ENCODE peak calls at places on chromosomes 2 and 18, in eight cellular contexts. P, X, S, Q, A, H, L and D are unnamed samples.

GRCh38 chr2:190405069-190405468 is 3.1 kb upstream of the MFSD6 start:
- DNase-seq in A (no peak), X (no peak), L (no peak), P (no peak), H (no peak), Q (no peak), S (no peak), D (no peak)

GRCh38 chr2:33058716-33059451 is 112.1 kb downstream of the LTBP1 start:
- DNase-seq in L (no peak), A (no peak), P (no peak), Q (no peak), S (no peak), X (no peak), H (no peak), D (no peak)

GRCh38 chr2:18297536-18298058 is 262.9 kb downstream of the RDH14 start:
- DNase-seq in L (no peak), Q (no peak), A (no peak), H (no peak), S (no peak), P (no peak), X (no peak), D (no peak)

GRCh38 chr2:20626698-20627471 is 24.0 kb downstream of the HS1BP3 start:
- DNase-seq in H (no peak), A (peak; percentile 12), X (peak; percentile 19), L (no peak), P (peak; percentile 28), Q (no peak), S (no peak), D (no peak)

GRCh38 chr2:75954761-75955160 is 244.0 kb upstream of the GCFC2 start:
- DNase-seq in L (no peak), Q (no peak), S (no peak), X (no peak), A (no peak), H (no peak), P (no peak), D (no peak)

GRCh38 chr2:26020214-26020613 is 13.7 kb upstream of the RAB10 start:
- DNase-seq in L (no peak), P (no peak), Q (no peak), S (no peak), X (no peak), A (no peak), H (no peak), D (no peak)

GRCh38 chr2:23385748-23386421 is 906 bp downstream of the KLHL29 start:
- DNase-seq in P (no peak), Q (no peak), L (no peak), H (peak; percentile 31), S (no peak), X (peak; percentile 39), A (peak; percentile 35), D (no peak)

GRCh38 chr2:12619975-12620374 is 96.8 kb upstream of the TRIB2 start:
- DNase-seq in A (peak; percentile 66), L (peak; percentile 93), X (no peak), Q (no peak), S (no peak), P (no peak), H (no peak), D (no peak)

GRCh38 chr18:59988098-59988706 is 88.4 kb downstream of the PMAIP1 start:
- DNase-seq in H (peak; percentile 19), Q (peak; percentile 50), A (peak; percentile 42), L (peak; percentile 17), X (peak; percentile 33), S (no peak), P (no peak), D (peak; percentile 46)

GRCh38 chr2:75146221-75146902 is 53.0 kb downstream of the TACR1 start:
- DNase-seq in H (no peak), S (no peak), A (no peak), L (no peak), P (no peak), Q (no peak), X (no peak), D (no peak)

GRCh38 chr2:207624170-207625013 is 802 bp downstream of the METTL21A start:
- DNase-seq in H (peak; percentile 51), P (peak; percentile 83), L (peak; percentile 67), A (peak; percentile 78), Q (peak; percentile 77), X (peak; percentile 64), S (peak; percentile 55), D (peak; percentile 58)

GRCh38 chr2:109386004-109386695 is 227.6 kb downstream of the SEPTIN10 start:
- DNase-seq in L (no peak), S (no peak), H (no peak), P (no peak), A (no peak), X (no peak), Q (no peak), D (no peak)

GRCh38 chr2:74747411-74748080 is 86.4 kb upstream of the HK2 start:
- DNase-seq in X (peak; percentile 38), A (peak; percentile 72), L (peak; percentile 20), H (no peak), P (no peak), Q (no peak), S (no peak), D (no peak)

DNA sequence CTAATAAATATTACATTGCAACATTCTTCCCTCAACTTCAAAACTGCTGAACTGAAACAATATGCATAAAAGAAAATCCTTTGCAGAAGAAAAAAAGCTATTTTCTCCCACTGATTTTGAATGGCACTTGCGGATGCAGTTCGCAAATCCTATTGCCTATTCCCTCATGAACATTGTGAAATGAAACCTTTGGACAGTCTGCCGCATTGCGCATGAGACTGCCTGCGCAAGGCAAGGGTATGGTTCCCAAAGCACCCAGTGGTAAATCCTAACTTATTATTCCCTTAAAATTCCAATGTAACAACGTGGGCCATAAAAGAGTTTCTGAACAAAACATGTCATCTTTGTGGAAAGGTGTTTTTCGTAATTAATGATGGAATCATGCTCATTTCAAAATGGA is 8.4 kb downstream of the HOXD8 start:
- DNase-seq in X (no peak), Q (no peak), L (no peak), P (no peak), A (no peak), H (peak; percentile 36), S (no peak), D (no peak)
- H3K4me3 ChIP-seq in X (peak overlapping the region; percentile 64), Q (no peak overlapping the region), L (no peak overlapping the region), P (no peak overlapping the region), A (no peak overlapping the region), H (peak overlapping the region; percentile 72), S (peak overlapping the region; percentile 71), D (no peak overlapping the region)

DNA sequence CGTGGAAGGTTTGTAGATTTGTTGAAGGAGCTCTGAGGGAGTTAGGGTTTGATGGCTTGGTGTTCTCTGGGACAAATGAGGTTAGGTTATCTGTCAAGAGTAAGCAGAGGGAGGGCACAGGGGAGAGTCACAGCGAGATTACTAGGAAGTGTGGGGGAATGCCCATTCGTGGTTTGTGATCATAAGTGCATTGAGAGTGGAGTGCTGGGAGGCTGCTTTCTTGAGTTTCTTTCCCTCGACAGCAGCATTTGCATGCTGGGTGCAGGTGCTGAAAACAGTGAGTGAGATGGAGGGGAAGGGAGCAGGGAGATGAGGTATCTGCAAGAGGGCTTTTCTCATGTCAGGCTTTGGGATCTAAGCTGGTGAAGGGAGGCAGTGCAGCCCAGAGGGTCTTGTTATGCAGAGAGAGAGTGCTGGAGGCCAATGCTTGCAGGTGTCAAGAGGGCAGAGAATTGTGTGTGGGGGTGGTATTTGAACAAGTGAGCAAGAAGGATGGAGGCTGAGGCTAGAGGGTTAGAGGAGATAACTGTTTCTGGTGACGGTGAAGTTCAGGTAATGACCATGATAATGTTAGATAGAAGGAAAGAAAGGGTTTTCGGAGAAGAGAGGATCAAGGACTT is 8.8 kb downstream of the RALB start:
- DNase-seq in H (no peak), Q (no peak), P (no peak), S (no peak), L (no peak), X (no peak), A (no peak), D (no peak)
- H3K27ac ChIP-seq in H (no peak overlapping the region), Q (no peak overlapping the region), P (no peak overlapping the region), S (no peak overlapping the region), L (no peak overlapping the region), X (no peak overlapping the region), A (no peak overlapping the region), D (no peak overlapping the region)

GRCh38 chr18:63785031-63785430 is 9.8 kb downstream of the SERPINB7 start:
- DNase-seq in H (no peak), Q (no peak), X (no peak), P (no peak), L (no peak), A (no peak), S (no peak), D (no peak)

GRCh38 chr18:63779386-63779785 is 4.2 kb downstream of the SERPINB7 start:
- DNase-seq in A (no peak), L (no peak), H (no peak), X (no peak), Q (no peak), P (no peak), S (no peak), D (no peak)

GRCh38 chr18:63787673-63788072 is 12.5 kb downstream of the SERPINB7 start:
- DNase-seq in P (no peak), H (no peak), S (no peak), X (no peak), L (no peak), A (no peak), Q (no peak), D (no peak)

GRCh38 chr18:63788447-63789096 is 13.4 kb downstream of the SERPINB7 start:
- DNase-seq in H (no peak), L (peak; percentile 92), P (no peak), A (no peak), S (no peak), Q (peak; percentile 27), X (no peak), D (no peak)

GRCh38 chr18:63783394-63783793 is 8.2 kb downstream of the SERPINB7 start:
- DNase-seq in S (no peak), X (no peak), L (no peak), Q (no peak), P (no peak), H (no peak), A (no peak), D (no peak)
- TF ChIP-seq CTCF in S (no peak), X (no peak), L (no peak), Q (no peak), P (no peak), H (no peak), A (no peak), D (no peak)

GRCh38 chr2:234949762-234950434 is 1.9 kb upstream of the SH3BP4 start:
- DNase-seq in P (no peak), H (no peak), Q (no peak), S (no peak), X (no peak), A (no peak), L (peak; percentile 99), D (no peak)

GRCh38 chr2:234950730-234951385 is 959 bp upstream of the SH3BP4 start:
- DNase-seq in X (peak; percentile 45), S (no peak), H (no peak), Q (no peak), P (no peak), L (peak; percentile 58), A (no peak), D (no peak)

GRCh38 chr2:234952270-234953115 is 676 bp downstream of the SH3BP4 start:
- DNase-seq in A (peak; percentile 48), X (peak; percentile 48), P (peak; percentile 51), H (no peak), L (no peak), Q (peak; percentile 53), S (peak; percentile 53), D (no peak)

GRCh38 chr2:234951386-234952269 is at the start of gene SH3BP4:
- DNase-seq in Q (peak; percentile 88), P (peak; percentile 88), X (peak; percentile 87), L (peak; percentile 63), A (peak; percentile 79), S (peak; percentile 85), H (peak; percentile 83), D (peak; percentile 84)

DNA sequence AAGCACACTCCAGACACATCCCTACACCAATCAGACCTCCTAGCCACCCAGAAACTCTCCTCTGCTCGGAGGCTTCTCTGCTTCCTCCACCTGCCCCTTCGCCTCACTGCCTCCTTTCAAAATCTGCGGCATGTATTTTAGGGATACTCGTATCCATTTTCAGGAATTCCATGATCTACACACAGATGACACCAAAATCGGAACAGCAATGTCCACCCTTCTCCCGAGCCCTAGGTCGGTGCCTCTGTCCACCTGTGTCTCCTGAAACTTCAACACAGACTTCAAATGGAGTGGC is 1.4 kb upstream of the SH3BP4 start:
- DNase-seq in S (no peak), Q (no peak), H (no peak), X (no peak), P (no peak), L (no peak), A (no peak), D (no peak)
- H3K4me3 ChIP-seq in S (no peak overlapping the region), Q (no peak overlapping the region), H (no peak overlapping the region), X (no peak overlapping the region), P (no peak overlapping the region), L (no peak overlapping the region), A (no peak overlapping the region), D (no peak overlapping the region)